ENCODE peak calls at places on chromosome 17, in four cellular contexts. Y is A673, I is breast epithelium, B is tibial nerve. M is an unnamed sample.

GRCh38 chr17:43661699-43662431 is at the start of gene MEOX1:
- DNase-seq in I (no peak), Y (peak), B (no peak), M (no peak)

GRCh38 chr17:74671031-74671771 is 41.5 kb downstream of the CD300LF start:
- DNase-seq in Y (peak), I (peak), B (peak), M (peak)

GRCh38 chr17:37608369-37609169 is 649 bp downstream of the SYNRG start:
- DNase-seq in I (no peak), B (no peak), Y (peak), M (no peak)

GRCh38 chr17:7656958-7657715 is 6.4 kb downstream of the ATP1B2 start:
- DNase-seq in B (no peak), I (no peak), Y (no peak), M (no peak)

GRCh38 chr17:33981713-33982601 is 273.1 kb upstream of the CCL2 start:
- DNase-seq in Y (no peak), I (no peak), B (no peak), M (no peak)

GRCh38 chr17:57453841-57454240 is 197.5 kb downstream of the MSI2 start:
- DNase-seq in I (no peak), Y (no peak), B (no peak), M (no peak)

GRCh38 chr17:80328620-80329380 is 68.1 kb downstream of the RNF213 start:
- DNase-seq in Y (no peak), I (no peak), B (no peak), M (no peak)

GRCh38 chr17:50938821-50939541 is 72.8 kb upstream of the TOB1 start:
- DNase-seq in I (no peak), B (no peak), Y (no peak), M (peak)

GRCh38 chr17:9208381-9208780 is 187.1 kb downstream of the NTN1 start:
- DNase-seq in I (no peak), Y (no peak), B (no peak), M (no peak)

GRCh38 chr17:29597361-29598172 is 4.6 kb downstream of the ANKRD13B start:
- DNase-seq in Y (no peak), I (no peak), B (no peak), M (no peak)

GRCh38 chr17:7393613-7394451 is 493 bp downstream of the PLSCR3 start:
- DNase-seq in Y (peak), B (no peak), I (no peak), M (peak)

GRCh38 chr17:29682054-29682453 is 59.3 kb upstream of the CORO6 start:
- DNase-seq in B (no peak), Y (peak), I (no peak), M (no peak)

DNA sequence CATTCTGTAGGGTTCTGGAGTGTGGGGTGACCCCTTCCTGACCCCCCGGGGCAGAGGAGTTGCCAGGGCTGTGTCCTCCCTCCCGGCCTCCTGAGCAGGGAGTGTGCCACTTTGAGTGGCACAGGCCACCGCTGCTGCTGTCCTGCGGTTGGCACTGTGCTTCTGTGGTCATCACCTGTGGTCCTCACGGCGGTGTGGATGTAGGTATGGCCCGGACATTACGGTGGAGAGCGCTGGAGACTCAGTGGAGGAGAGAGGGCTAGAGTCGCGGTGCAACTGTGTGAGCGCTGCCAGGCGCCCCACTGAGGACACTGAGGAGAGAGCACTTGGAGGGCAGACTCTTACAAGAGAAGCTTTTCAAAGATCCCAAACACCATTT is 39.1 kb downstream of the PGS1 start:
- DNase-seq in Y (no peak), I (no peak), B (no peak), M (no peak)
- H3K27ac ChIP-seq in Y (no peak), I (peak), B (peak), M (peak)

GRCh38 chr17:5115673-5116651 is at the start of gene USP6:
- DNase-seq in B (no peak), I (no peak), Y (no peak), M (no peak)

GRCh38 chr17:5110816-5111215 is 862 bp downstream of the ZNF232 start:
- DNase-seq in B (no peak), Y (peak), I (no peak), M (no peak)

DNA sequence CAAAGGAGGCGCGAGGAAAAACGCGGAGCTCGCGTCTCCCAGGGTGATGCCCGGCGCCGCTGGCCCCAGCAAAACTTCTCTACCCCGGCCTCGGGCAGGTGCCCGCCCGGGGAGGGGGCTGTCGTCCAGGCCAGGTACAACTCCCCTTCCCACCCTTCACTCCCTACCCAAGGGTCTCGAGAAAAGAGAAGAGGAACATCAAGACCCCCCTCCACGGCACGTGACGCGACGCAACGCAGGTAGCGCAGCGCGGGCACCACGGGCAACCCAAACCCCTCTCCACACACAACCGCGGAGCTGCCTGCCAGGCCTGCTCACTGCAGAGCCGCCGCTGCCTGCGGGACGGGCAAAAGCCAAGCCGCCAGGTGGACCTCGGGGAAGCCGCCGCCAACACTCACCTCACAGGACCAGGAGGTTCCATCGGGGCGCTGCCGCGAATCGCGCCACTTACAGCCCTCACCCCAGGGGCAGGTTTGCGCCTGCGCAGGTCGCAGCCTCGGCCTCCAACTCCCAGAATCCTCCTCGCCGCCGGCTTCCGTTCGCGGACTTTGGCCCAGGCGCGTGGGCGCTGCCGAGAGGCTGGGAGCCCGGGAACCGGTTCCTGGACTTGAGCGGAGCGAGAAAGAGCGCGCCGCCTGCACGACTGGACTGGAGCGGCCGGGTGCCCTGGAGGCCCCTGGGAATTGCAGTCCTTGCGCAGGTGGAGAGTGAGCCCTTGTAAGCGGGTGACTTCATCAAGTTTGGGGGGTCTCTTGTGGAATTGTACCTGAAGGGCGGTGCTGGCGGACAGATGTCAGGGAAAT is at the start of gene ZNF232:
- DNase-seq in I (peak), B (peak), Y (peak), M (peak)
- TF ChIP-seq CTCF in I (no peak), B (peak), Y (no peak), M (no peak)

GRCh38 chr17:63702223-63702577 is 2.3 kb upstream of the LIMD2 start:
- DNase-seq in Y (no peak), I (no peak), B (no peak), M (peak)
- H3K4me3 ChIP-seq in Y (no peak), I (no peak), B (no peak), M (peak)

GRCh38 chr17:81332949-81333570 is 38.0 kb upstream of the SLC38A10 start:
- DNase-seq in I (no peak), B (no peak), Y (no peak), M (no peak)

GRCh38 chr17:81329927-81330883 is 35.1 kb upstream of the SLC38A10 start:
- DNase-seq in Y (no peak), B (no peak), I (no peak), M (no peak)

GRCh38 chr17:81332118-81332834 is 37.2 kb upstream of the SLC38A10 start:
- DNase-seq in I (no peak), Y (no peak), B (no peak), M (no peak)

GRCh38 chr17:81330884-81331245 is 35.8 kb upstream of the SLC38A10 start:
- DNase-seq in Y (no peak), B (no peak), I (no peak), M (peak)

GRCh38 chr17:81331527-81332043 is 36.5 kb upstream of the SLC38A10 start:
- DNase-seq in I (no peak), Y (no peak), B (no peak), M (no peak)
- H3K27ac ChIP-seq in I (no peak), Y (no peak), B (no peak), M (no peak)